ENCODE peak calls at places on chromosomes 2 and 18, in eight cellular contexts. F is hepatocyte, I is SJSA1, G is H1, Q is small intestine, E is spleen, B is cardiac muscle cell, N is neuronal stem cell. M is an unnamed sample. For H3K4me1, the result is how much of the 10 kb centered on the place peaks cover.

GRCh38 chr18:51234117-51235010 is 36.9 kb upstream of the MEX3C start:
- DNase-seq in N (no peak), I (no peak), G (no peak), Q (no peak), F (no peak), E (no peak), B (peak), M (no peak)

GRCh38 chr2:32627441-32627900 is 379 bp upstream of the TTC27 start:
- DNase-seq in E (peak), N (peak), I (no peak), G (no peak), F (peak), Q (peak), B (peak), M (peak)

GRCh38 chr2:35080231-35080905 is 1275.2 kb upstream of the CRIM1 start:
- DNase-seq in B (peak), I (no peak), F (no peak), E (no peak), Q (no peak), N (no peak), G (no peak), M (no peak)

GRCh38 chr2:238169708-238170251 is 11.0 kb downstream of the ERFE start:
- DNase-seq in N (no peak), I (peak), G (no peak), B (peak), E (no peak), F (peak), Q (no peak), M (peak)

GRCh38 chr2:69514406-69514805 is 77.2 kb upstream of the NFU1 start:
- DNase-seq in I (peak), F (peak), Q (no peak), N (peak), E (no peak), B (peak), G (no peak), M (peak)

GRCh38 chr2:232549655-232550350 is 554 bp downstream of the TIGD1 start:
- DNase-seq in N (no peak), B (no peak), Q (no peak), E (no peak), I (no peak), F (no peak), G (no peak), M (no peak)

GRCh38 chr2:18404708-18405107 is 155.7 kb downstream of the RDH14 start:
- DNase-seq in N (peak), F (peak), I (no peak), G (no peak), B (no peak), Q (no peak), E (no peak), M (no peak)

GRCh38 chr18:29892960-29893558 is 1149.5 kb downstream of the DSC3 start:
- DNase-seq in F (no peak), G (no peak), E (no peak), B (peak), I (peak), Q (no peak), N (no peak), M (no peak)

GRCh38 chr2:89829828-89830227 is 1138.4 kb downstream of the RPIA start:
- DNase-seq in E (no peak), F (no peak), Q (no peak), B (no peak), G (no peak), I (no peak), N (no peak), M (no peak)

GRCh38 chr2:176157499-176158305 is 595 bp downstream of the HOXD3 start:
- DNase-seq in N (no peak), G (peak), F (no peak), Q (peak), B (no peak), E (no peak), I (no peak), M (peak)

GRCh38 chr2:149132303-149132702 is 93.8 kb downstream of the LYPD6B start:
- DNase-seq in E (no peak), Q (peak), G (no peak), N (no peak), F (no peak), B (no peak), I (no peak), M (no peak)

GRCh38 chr2:167943877-167944276 is 303.5 kb downstream of the STK39 start:
- DNase-seq in B (peak), E (no peak), F (no peak), G (no peak), I (no peak), Q (no peak), N (no peak), M (no peak)

GRCh38 chr18:22378672-22379282 is 38.9 kb downstream of the CTAGE1 start:
- DNase-seq in G (no peak), F (peak), I (peak), Q (peak), B (peak), E (no peak), N (no peak), M (no peak)

GRCh38 chr2:17936599-17936998 is 58.1 kb downstream of the KCNS3 start:
- DNase-seq in B (no peak), I (no peak), F (no peak), G (no peak), N (no peak), Q (no peak), E (no peak), M (no peak)

GRCh38 chr2:223315813-223316212 is 263.8 kb downstream of the KCNE4 start:
- DNase-seq in I (no peak), E (no peak), G (no peak), N (no peak), Q (no peak), F (no peak), B (no peak), M (no peak)

DNA sequence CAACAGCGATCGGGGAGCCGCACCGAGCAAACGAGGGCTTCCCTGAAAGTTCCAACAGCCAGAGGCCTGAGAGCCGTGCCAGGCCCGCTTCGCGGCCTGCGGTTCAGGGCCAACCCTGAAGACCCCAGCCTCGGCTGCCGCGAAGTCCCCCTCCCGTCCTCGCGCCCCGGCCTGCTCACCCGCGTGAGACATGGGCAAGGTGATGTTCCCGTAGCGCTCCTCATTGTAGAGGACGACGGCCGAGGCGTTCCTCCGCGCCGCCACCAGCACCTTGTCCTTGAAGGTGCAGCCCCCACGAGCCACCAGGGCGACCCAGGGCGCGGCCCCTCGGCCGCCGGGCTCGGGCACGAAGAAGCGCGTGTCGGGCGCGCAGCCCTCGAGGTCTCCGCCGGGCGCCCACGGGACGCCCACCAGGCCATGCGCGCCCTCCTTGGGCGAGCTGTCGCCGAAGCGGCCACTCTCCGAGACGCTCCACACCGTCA is 510 bp downstream of the RNF149 start:
- DNase-seq in Q (peak), E (peak), G (peak), I (no peak), F (peak), N (no peak), B (peak), M (no peak)
- H3K4me1 ChIP-seq in Q (under half), E (half or more), G (under half), I (under half), F (under half), N (under half), B (under half), M (under half)

DNA sequence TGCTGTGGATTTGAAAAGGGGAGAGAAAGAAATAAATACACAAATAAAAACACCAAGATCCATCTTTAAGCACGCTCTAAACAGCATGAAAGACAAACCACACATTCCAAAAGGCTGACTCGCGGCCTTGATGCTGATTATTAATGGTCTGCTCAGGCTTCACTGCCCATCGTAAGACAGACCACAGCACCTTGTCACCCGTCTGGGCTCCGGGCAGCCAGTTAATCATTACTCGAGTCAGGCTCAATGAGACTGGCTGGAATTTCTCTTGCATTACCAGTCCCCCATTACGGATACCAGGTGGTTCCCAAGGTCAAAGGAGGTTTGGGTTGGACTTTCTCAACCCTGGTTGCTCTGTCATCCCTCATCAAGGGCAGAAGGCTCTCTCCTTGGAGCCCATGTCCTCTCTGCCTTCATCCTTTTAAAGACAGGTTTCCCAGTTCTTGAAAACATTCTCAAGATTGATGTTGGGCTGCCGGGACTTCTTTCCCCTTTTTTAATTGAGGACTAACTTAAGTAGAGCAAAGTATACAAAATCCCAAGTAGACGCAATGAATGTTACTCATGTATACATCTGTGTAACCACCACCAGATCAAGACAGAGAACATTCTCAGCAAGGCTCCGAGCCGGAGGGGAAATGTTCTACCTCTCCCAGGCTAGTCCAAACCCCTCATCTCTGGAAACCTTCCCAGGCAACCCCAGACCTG is 8.1 kb downstream of the SMAD7 start:
- DNase-seq in E (no peak), N (no peak), B (peak), Q (peak), G (no peak), I (peak), F (peak), M (peak)
- H3K4me3 ChIP-seq in E (no peak), N (no peak), B (no peak), Q (no peak), G (no peak), I (no peak), F (peak), M (peak)

DNA sequence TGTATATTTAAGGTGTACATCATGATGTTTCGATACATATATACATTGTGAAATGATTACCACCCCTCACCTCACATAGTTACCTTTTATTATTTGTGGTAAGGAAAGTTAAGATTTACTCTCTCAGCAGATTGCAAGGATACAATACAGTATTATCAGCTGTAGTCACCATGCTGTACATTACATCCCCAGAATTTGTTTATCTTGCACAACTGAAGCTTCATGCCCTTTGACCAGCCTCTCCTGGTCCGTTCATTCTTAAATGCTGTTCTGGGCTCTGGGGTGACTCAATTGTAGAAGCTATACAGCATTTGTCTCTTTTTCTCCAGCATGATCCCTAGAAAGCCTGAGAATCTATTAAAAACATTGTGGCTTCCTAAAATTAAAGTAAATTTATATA is 90.8 kb downstream of the PTPRM start:
- DNase-seq in N (no peak), F (peak), I (no peak), Q (no peak), G (no peak), B (no peak), E (no peak), M (no peak)
- H3K4me1 ChIP-seq in N (under half), F (under half), I (under half), Q (under half), G (under half), B (under half), E (under half), M (under half)

DNA sequence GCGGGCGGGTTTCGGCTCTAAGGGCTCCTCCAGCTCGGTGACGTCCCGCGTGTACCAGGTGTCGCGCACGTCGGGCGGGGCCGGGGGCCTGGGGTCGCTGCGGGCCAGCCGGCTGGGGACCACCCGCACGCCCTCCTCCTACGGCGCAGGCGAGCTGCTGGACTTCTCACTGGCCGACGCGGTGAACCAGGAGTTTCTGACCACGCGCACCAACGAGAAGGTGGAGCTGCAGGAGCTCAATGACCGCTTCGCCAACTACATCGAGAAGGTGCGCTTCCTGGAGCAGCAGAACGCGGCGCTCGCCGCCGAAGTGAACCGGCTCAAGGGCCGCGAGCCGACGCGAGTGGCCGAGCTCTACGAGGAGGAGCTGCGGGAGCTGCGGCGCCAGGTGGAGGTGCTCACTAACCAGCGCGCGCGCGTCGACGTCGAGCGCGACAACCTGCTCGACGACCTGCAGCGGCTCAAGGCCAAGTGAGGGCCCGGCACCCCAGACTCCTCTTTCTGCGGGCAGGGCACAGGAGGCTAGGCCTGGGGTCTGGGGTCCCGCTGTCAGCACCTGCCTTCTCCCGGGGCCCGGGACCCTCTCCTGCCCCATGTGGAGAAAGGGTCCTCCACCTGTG is 503 bp downstream of the DES start:
- DNase-seq in I (no peak), E (no peak), F (no peak), B (peak), N (no peak), Q (no peak), G (no peak), M (no peak)
- H3K4me3 ChIP-seq in I (no peak), E (peak), F (peak), B (no peak), N (no peak), Q (no peak), G (peak), M (no peak)

GRCh38 chr2:150480241-150480640 is 7.2 kb downstream of the RND3 start:
- DNase-seq in B (no peak), G (no peak), I (peak), F (no peak), N (no peak), E (no peak), Q (no peak), M (no peak)

GRCh38 chr2:150477347-150477746 is 10.1 kb downstream of the RND3 start:
- DNase-seq in I (no peak), Q (peak), F (peak), G (no peak), N (no peak), B (no peak), E (no peak), M (peak)

GRCh38 chr2:150476809-150477302 is 10.6 kb downstream of the RND3 start:
- DNase-seq in N (no peak), F (no peak), Q (peak), G (no peak), B (no peak), I (peak), E (no peak), M (no peak)

GRCh38 chr2:150479075-150479915 is 8.2 kb downstream of the RND3 start:
- DNase-seq in G (no peak), I (peak), F (no peak), B (peak), Q (no peak), E (no peak), N (no peak), M (no peak)

GRCh38 chr2:150478206-150478974 is 9.1 kb downstream of the RND3 start:
- DNase-seq in N (peak), E (no peak), G (no peak), B (no peak), Q (no peak), I (peak), F (no peak), M (no peak)
- H3K4me1 ChIP-seq in N (under half), E (under half), G (under half), B (under half), Q (under half), I (half or more), F (half or more), M (under half)

GRCh38 chr2:43176449-43176848 is 50.0 kb downstream of the ZFP36L2 start:
- DNase-seq in Q (no peak), I (no peak), B (no peak), G (no peak), F (no peak), E (no peak), N (no peak), M (no peak)

GRCh38 chr2:43178055-43178598 is 48.3 kb downstream of the ZFP36L2 start:
- DNase-seq in N (no peak), E (no peak), I (no peak), Q (no peak), G (no peak), F (no peak), B (no peak), M (no peak)

GRCh38 chr2:43180901-43181300 is 45.5 kb downstream of the ZFP36L2 start:
- DNase-seq in F (no peak), N (no peak), E (no peak), I (no peak), B (no peak), Q (no peak), G (no peak), M (no peak)

GRCh38 chr2:43178602-43179542 is 47.5 kb downstream of the ZFP36L2 start:
- DNase-seq in G (peak), E (peak), F (peak), I (peak), B (peak), Q (peak), N (no peak), M (peak)

GRCh38 chr2:43179947-43180346 is 46.5 kb downstream of the ZFP36L2 start:
- DNase-seq in I (no peak), E (no peak), G (no peak), F (no peak), B (no peak), N (no peak), Q (no peak), M (no peak)
- H3K4me3 ChIP-seq in I (no peak), E (no peak), G (no peak), F (no peak), B (no peak), N (no peak), Q (no peak), M (no peak)

GRCh38 chr2:120403676-120404075 is 57.7 kb downstream of the INHBB start:
- DNase-seq in Q (no peak), F (no peak), I (no peak), N (no peak), G (no peak), E (peak), B (no peak), M (no peak)

GRCh38 chr2:120404274-120404673 is 58.3 kb downstream of the INHBB start:
- DNase-seq in E (peak), I (no peak), N (no peak), F (no peak), B (no peak), G (no peak), Q (no peak), M (no peak)

GRCh38 chr2:120406566-120406965 is 60.6 kb downstream of the INHBB start:
- DNase-seq in N (no peak), I (no peak), G (no peak), F (no peak), B (no peak), Q (no peak), E (peak), M (no peak)

GRCh38 chr2:120405769-120406119 is 59.8 kb downstream of the INHBB start:
- DNase-seq in I (no peak), G (no peak), E (no peak), F (no peak), N (no peak), Q (no peak), B (no peak), M (no peak)

GRCh38 chr2:120404941-120405768 is 59.2 kb downstream of the INHBB start:
- DNase-seq in B (no peak), I (no peak), Q (no peak), G (no peak), N (no peak), F (no peak), E (peak), M (no peak)
- H3K4me1 ChIP-seq in B (under half), I (under half), Q (under half), G (under half), N (under half), F (under half), E (under half), M (under half)

GRCh38 chr2:71482055-71482454 is 28.7 kb downstream of the DYSF start:
- DNase-seq in I (no peak), Q (no peak), F (no peak), B (no peak), G (no peak), E (no peak), N (no peak), M (no peak)
- H3K4me3 ChIP-seq in I (no peak), Q (no peak), F (no peak), B (no peak), G (no peak), E (no peak), N (no peak), M (no peak)

DNA sequence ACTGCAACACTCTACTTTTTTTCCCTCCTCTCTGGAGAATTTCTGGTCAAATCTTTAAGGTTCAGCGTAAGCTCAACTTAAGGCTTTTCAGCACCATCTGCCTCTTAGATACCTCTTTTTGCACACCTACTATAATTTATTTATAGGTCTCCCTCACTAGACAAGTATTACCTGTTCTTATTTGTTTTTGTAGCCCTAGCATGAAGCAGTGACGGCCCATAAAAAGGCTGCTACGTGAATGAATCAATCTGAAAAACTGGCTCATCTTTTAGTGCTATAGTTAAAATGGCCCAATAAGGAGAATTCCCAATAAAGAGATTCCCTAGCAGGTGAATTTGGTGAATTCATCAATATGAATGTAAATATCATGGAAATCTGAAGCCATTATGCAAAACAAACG is 6.5 kb downstream of the RNF149 start:
- DNase-seq in G (no peak), E (no peak), F (no peak), N (no peak), B (no peak), Q (no peak), I (no peak), M (no peak)
- H3K4me1 ChIP-seq in G (under half), E (half or more), F (under half), N (under half), B (half or more), Q (under half), I (under half), M (under half)

DNA sequence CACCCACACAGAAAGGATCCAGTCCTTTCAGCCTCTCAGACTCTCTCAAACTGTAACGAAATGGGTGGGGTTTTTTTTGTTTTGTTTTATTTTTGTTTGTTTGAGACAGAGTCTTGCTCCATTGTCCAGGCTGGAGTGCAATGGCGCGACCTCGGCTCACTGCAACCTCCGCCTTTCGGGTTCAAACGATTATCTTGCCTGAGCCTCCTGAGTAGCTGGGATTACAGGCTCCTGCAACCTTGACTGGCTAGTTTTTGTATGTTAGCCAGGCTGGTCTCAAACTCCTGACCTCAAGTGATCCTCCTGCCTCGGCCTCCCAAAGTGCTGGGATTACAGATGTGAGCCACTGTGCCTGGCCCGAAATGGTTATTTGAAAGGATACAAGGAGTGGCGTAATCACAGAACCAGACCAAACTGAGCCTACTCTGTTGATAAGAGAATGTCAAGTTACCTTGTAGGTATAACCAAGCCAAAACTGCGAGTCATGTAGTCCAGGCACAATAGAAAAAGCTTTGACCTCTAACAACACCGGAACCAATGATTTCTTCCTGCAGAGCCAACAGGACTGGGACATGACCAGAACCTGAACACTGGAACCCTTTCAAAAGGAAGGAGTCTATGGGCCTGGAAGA is 72.5 kb downstream of the NCAPH start:
- DNase-seq in G (no peak), Q (no peak), E (no peak), F (no peak), B (no peak), N (no peak), I (no peak), M (no peak)
- H3K4me3 ChIP-seq in G (no peak), Q (no peak), E (no peak), F (no peak), B (no peak), N (no peak), I (no peak), M (no peak)

M was measured in kidney.